ENCODE peak calls at places on chromosomes 12 and 14, in five cellular contexts. H is posterior cingulate gyrus; J is HEK293T; T is activated naive CD4-positive, alpha-beta T cell; U is right cardiac atrium. X is an unnamed sample.
A peak's percentile ranks its signal among the peaks of the same experiment; 100 is the strongest.

GRCh38 chr12:84637926-84638325 is 274.7 kb downstream of the SLC6A15 start:
- DNase-seq in U (no peak), H (no peak), T (no peak), J (no peak), X (no peak)

GRCh38 chr12:27843714-27844245 is 63.7 kb upstream of the MANSC4 start:
- DNase-seq in T (no peak), J (no peak), U (no peak), H (no peak), X (no peak)

GRCh38 chr14:99188721-99189120 is 83.3 kb downstream of the BCL11B start:
- DNase-seq in H (no peak), J (no peak), T (no peak), U (no peak), X (peak; percentile 34)

GRCh38 chr14:102584871-102585869 is 7.3 kb upstream of the RCOR1 start:
- DNase-seq in H (no peak), T (no peak), U (no peak), J (no peak), X (no peak)

GRCh38 chr12:84929486-84929885 is 16.9 kb upstream of the SLC6A15 start:
- DNase-seq in U (no peak), T (no peak), H (no peak), J (no peak), X (no peak)

GRCh38 chr12:53664191-53664590 is 11.7 kb downstream of the ATP5MC2 start:
- DNase-seq in J (no peak), H (no peak), T (no peak), U (no peak), X (no peak)

GRCh38 chr14:20493634-20494033 is 11.7 kb upstream of the RNASE10 start:
- DNase-seq in J (no peak), U (no peak), T (no peak), H (no peak), X (no peak)

GRCh38 chr14:75183225-75183624 is 6.8 kb upstream of the TMED10 start:
- DNase-seq in J (no peak), U (no peak), T (no peak), H (no peak), X (no peak)

GRCh38 chr12:121888478-121889266 is at the start of gene PSMD9:
- DNase-seq in T (peak; percentile 97), J (peak; percentile 97), U (peak; percentile 99), H (peak; percentile 97), X (peak; percentile 99)